ENCODE peak calls at places on chromosomes 3 and 15, in four cellular contexts. T, F, X and C are unnamed samples.

GRCh38 chr3:21894459-21895083 is 143.6 kb upstream of the ZNF385D start:
- DNase-seq in T (no peak), F (no peak), X (peak; percentile 3), C (no peak)

GRCh38 chr15:31295660-31296059 is 31.0 kb upstream of the KLF13 start:
- DNase-seq in T (no peak), F (no peak), X (no peak), C (peak; percentile 21)

GRCh38 chr3:187807086-187807862 is 62.0 kb upstream of the BCL6 start:
- DNase-seq in T (no peak), F (no peak), X (no peak), C (no peak)

GRCh38 chr3:54641226-54642014 is 286.4 kb downstream of the LRTM1 start:
- DNase-seq in T (no peak), F (no peak), X (no peak), C (no peak)

GRCh38 chr15:91885714-91886265 is 32.3 kb downstream of the SLCO3A1 start:
- DNase-seq in T (no peak), F (no peak), X (no peak), C (no peak)

GRCh38 chr15:78082106-78082742 is 4.7 kb upstream of the TBC1D2B start:
- DNase-seq in T (peak; percentile 56), F (no peak), X (no peak), C (no peak)

GRCh38 chr15:85542895-85543331 is 162.5 kb downstream of the AKAP13 start:
- DNase-seq in T (no peak), F (no peak), X (no peak), C (no peak)

GRCh38 chr3:128486157-128486691 is 6.8 kb downstream of the GATA2 start:
- DNase-seq in T (no peak), F (no peak), X (no peak), C (no peak)

GRCh38 chr3:176068750-176069149 is 1128.5 kb downstream of the TBL1XR1 start:
- DNase-seq in T (no peak), F (no peak), X (no peak), C (no peak)

GRCh38 chr3:194370753-194371152 is 1.2 kb upstream of the LRRC15 start:
- DNase-seq in T (no peak), F (no peak), X (no peak), C (peak; percentile 3)

GRCh38 chr3:65685621-65686020 is 353.1 kb downstream of the MAGI1 start:
- DNase-seq in T (no peak), F (no peak), X (peak; percentile 31), C (no peak)

GRCh38 chr3:135097276-135097946 is 302.4 kb downstream of the EPHB1 start:
- DNase-seq in T (no peak), F (no peak), X (no peak), C (no peak)

GRCh38 chr15:79475312-79475711 is 43.2 kb downstream of the MINAR1 start:
- DNase-seq in T (no peak), F (no peak), X (no peak), C (no peak)

GRCh38 chr3:72309626-72310025 is 524.7 kb upstream of the PROK2 start:
- DNase-seq in T (no peak), F (no peak), X (no peak), C (no peak)

GRCh38 chr15:71730277-71731144 is 79.8 kb upstream of the NR2E3 start:
- DNase-seq in T (no peak), F (no peak), X (peak; percentile 49), C (peak; percentile 62)

GRCh38 chr3:154304116-154304786 is 20.0 kb downstream of the DHX36 start:
- DNase-seq in T (no peak), F (no peak), X (no peak), C (no peak)

GRCh38 chr15:63909819-63910437 is 76.2 kb upstream of the HERC1 start:
- DNase-seq in T (no peak), F (no peak), X (peak; percentile 46), C (no peak)

GRCh38 chr3:123750659-123751420 is 133.3 kb downstream of the MYLK start:
- DNase-seq in T (no peak), F (no peak), X (no peak), C (peak; percentile 75)

GRCh38 chr15:90388462-90389182 is 580 bp downstream of the IQGAP1 start:
- DNase-seq in T (peak; percentile 89), F (peak; percentile 40), X (peak; percentile 59), C (peak; percentile 66)

GRCh38 chr3:109413049-109413448 is 75.7 kb upstream of the DPPA4 start:
- DNase-seq in T (no peak), F (no peak), X (no peak), C (no peak)

GRCh38 chr15:56815247-56815646 is 81.9 kb upstream of the ZNF280D start:
- DNase-seq in T (peak; percentile 59), F (no peak), X (no peak), C (no peak)

GRCh38 chr15:30788595-30788994 is 115.1 kb upstream of the FAN1 start:
- DNase-seq in T (no peak), F (no peak), X (no peak), C (no peak)

GRCh38 chr3:9934993-9935392 is 1.4 kb downstream of the CRELD1 start:
- DNase-seq in T (no peak), F (no peak), X (no peak), C (no peak)
- H3K4me3 ChIP-seq in T (no peak overlapping the region), F (peak overlapping the region; percentile 94), X (no peak overlapping the region), C (peak overlapping the region; percentile 92)

DNA sequence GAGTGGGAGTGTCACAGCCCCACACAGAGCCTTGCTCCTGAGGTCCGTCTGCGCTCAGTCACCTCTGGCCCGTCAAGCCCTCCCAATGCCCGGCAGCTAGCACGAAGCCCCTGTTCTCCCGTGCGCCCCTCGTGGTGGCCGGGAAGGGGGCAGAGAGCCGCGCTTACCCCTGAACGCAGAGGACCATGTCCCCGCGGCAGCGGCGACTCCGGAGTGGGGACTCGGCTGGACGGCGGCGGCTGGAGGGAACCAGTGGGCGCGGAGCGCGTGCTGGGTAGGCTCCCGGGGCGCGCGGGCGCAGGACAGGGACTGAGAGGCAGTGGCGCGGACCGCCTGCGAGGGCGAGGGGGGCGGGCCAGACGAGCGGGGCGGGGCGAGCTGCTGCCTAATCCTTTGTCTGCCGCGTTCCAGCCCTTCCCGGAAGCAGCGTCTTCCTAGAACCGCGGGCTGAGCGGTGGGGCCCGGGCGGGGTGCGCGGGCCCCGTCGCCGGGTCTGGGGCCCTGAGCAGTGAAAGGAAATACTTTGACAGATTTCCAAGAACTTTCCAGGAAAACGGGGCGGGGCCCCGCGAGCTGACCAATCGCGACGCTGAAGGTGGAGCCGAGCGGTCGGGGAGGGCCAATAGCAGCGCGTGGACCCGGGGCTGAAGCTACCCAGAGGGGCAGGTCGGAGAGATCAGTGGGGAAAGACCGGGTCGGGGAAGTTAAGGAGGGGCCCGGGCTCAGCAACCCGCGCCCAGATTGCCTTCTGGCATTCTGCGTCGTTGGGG is at the start of gene CISH:
- DNase-seq in T (peak; percentile 97), F (peak; percentile 82), X (peak; percentile 97), C (peak; percentile 97)
- TF ChIP-seq CTCF in T (no peak), F (peak; percentile 52), X (peak; percentile 42), C (peak; percentile 27)

DNA sequence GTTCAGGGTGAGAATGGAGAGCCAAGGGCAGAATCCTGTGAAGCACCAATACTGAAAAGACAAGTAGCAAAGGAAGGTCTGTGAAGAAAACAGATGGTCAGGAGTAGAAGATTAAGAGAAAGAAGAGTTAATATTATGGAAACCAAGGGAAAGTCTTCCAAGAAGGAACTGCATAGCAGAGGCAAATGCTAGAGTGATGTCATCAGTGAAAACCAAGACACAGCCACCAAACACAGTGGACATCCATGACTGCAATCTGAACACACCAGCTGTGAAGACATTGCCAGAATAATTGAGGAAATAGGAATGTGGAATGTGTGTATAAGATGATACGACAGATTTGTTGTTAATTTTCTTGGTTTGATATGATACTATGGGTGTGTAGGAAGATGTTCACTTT is 26.8 kb upstream of the ZBTB38 start:
- DNase-seq in T (no peak), F (no peak), X (no peak), C (no peak)
- H3K4me1 ChIP-seq in T (peaks cover 7% of the 10 kb centered on the region), F (no peaks in the 10 kb centered on the region), X (no peaks in the 10 kb centered on the region), C (peaks cover 16% of the 10 kb centered on the region)

DNA sequence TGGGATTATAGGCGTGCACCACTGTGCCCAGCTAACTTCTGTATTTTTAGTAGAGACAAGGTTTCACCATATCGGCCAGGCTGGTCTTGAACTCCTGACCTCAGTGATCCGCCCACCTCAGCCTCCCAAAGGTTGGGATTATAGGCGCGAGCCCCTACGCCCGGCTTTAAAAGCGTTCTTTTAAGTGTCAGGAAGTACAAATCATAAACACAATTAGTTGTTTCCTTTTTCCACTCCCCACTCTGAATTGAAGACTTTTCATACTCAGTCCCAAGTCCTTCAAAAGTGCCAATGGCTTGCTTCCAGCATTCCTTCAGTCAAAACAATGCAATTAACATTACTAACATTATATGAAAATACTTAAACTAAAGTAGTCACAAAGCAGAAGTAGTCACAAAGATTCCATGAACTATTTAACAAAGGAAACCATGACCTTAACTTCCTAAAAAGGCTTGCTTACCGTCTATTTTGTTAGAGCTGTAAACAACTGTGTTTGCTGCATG is 8.1 kb downstream of the WDR82 start:
- DNase-seq in T (no peak), F (no peak), X (no peak), C (no peak)
- H3K4me3 ChIP-seq in T (no peak overlapping the region), F (no peak overlapping the region), X (no peak overlapping the region), C (no peak overlapping the region)

GRCh38 chr3:42831321-42831713 is 22.1 kb downstream of the ACKR2 start:
- DNase-seq in T (no peak), F (no peak), X (peak; percentile 81), C (peak; percentile 64)
- TF ChIP-seq CTCF in T (peak; percentile 45), F (peak; percentile 68), X (peak; percentile 81), C (peak; percentile 73)

DNA sequence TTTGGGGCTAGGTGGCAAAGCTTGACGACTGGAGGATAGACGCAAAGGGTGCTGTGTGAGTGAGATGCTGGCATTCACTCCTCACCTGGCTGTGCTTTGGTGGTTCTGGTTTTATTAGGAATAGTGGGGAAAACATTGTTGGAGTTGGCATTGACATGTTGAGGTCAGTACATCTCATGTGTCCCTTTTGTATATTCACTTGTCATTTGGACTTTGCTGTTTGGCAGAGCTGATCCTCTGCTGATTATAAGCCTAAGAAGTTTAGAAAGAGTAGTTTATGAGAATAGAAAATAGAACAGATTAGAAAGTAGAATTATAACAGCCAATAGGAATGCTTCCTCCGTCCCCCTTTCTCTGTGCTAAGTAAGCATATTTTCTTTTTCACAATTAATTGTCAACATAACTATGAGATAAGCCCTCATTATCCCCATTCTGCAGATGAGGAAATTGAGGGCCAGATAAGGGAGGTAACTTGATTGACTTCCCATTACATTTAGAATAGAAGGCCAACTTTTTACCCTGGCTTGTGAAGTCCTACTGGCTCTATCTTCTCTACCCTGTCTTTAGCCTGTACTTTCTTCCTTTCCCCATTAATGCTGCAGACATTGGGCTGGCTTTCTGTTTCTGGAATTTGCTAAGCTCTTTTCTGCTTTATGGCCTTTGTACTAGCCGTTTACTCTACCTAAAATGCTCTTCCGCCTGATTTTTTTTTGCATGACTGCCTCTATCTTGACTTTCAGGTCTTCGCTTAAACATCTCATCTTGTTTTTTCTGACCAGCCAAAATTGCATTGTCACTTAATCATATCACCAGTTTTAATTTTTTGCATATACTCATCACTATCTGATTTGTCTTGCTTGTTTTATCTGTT is 12.8 kb downstream of the ITPR1 start:
- DNase-seq in T (no peak), F (no peak), X (no peak), C (no peak)
- H3K4me1 ChIP-seq in T (peaks cover 14% of the 10 kb centered on the region), F (peaks cover 63% of the 10 kb centered on the region), X (peaks cover 6% of the 10 kb centered on the region), C (peaks cover 24% of the 10 kb centered on the region)

DNA sequence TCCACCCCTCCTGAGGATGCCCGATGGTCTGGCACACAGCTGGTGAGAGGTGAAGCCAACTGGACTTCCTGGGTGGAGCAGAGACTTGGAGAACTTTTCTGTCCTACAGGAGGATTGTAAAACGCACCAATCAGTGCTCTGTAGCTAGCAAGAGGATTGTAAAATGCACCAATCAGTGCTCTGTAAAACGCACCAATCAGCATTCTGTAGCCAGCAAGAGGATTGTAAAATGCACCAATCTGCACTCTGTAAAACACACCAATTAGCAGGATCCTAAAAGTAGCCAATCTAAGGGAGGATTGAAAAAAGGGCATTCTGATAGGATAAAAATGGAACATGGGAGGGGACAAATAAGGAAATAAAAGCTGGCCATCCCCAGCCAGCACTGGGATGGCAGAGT is 150.2 kb downstream of the CHSY1 start:
- DNase-seq in T (no peak), F (no peak), X (no peak), C (no peak)
- H3K4me3 ChIP-seq in T (no peak overlapping the region), F (no peak overlapping the region), X (no peak overlapping the region), C (no peak overlapping the region)